ENCODE peak calls at places on chromosomes 1 and 21, in five cellular contexts. One of them, this sample, is unnamed.

GRCh38 chr1:25529518-25530347 is 13.7 kb upstream of the LDLRAP1 start:
- DNase-seq in pancreas: no peak
- DNase-seq in naive B cell: no peak
- DNase-seq in COR-L47: no peak
- DNase-seq in LoVo: no peak
- DNase-seq in this sample: no peak

GRCh38 chr21:15841856-15842564 is 112.2 kb downstream of the USP25 start:
- DNase-seq in LoVo: no peak
- DNase-seq in naive B cell: no peak
- DNase-seq in pancreas: no peak
- DNase-seq in COR-L47: no peak
- DNase-seq in this sample: no peak

GRCh38 chr1:153566414-153567371 is 1.0 kb upstream of the S100A2 start:
- DNase-seq in COR-L47: peak
- DNase-seq in LoVo: peak
- DNase-seq in naive B cell: no peak
- DNase-seq in pancreas: peak
- DNase-seq in this sample: no peak

GRCh38 chr1:24277420-24278169 is 41.6 kb upstream of the GRHL3 start:
- DNase-seq in pancreas: no peak
- DNase-seq in LoVo: no peak
- DNase-seq in COR-L47: no peak
- DNase-seq in naive B cell: no peak
- DNase-seq in this sample: no peak

GRCh38 chr1:1041092-1041503 is 21.2 kb downstream of the AGRN start:
- DNase-seq in pancreas: no peak
- DNase-seq in COR-L47: no peak
- DNase-seq in LoVo: no peak
- DNase-seq in naive B cell: no peak
- DNase-seq in this sample: no peak

GRCh38 chr21:45029298-45029967 is 44.9 kb upstream of the ADARB1 start:
- DNase-seq in LoVo: no peak
- DNase-seq in COR-L47: peak
- DNase-seq in pancreas: peak
- DNase-seq in naive B cell: no peak
- DNase-seq in this sample: no peak

GRCh38 chr1:153483776-153484175 is 23.3 kb upstream of the S100A7 start:
- DNase-seq in pancreas: no peak
- DNase-seq in LoVo: no peak
- DNase-seq in COR-L47: peak
- DNase-seq in naive B cell: no peak
- DNase-seq in this sample: peak

GRCh38 chr1:156708245-156708661 is 2.9 kb upstream of the CRABP2 start:
- DNase-seq in LoVo: no peak
- DNase-seq in COR-L47: no peak
- DNase-seq in pancreas: no peak
- DNase-seq in naive B cell: no peak
- DNase-seq in this sample: no peak

GRCh38 chr1:211326528-211327340 is at the start of gene TRAF5:
- DNase-seq in pancreas: peak
- DNase-seq in LoVo: peak
- DNase-seq in COR-L47: peak
- DNase-seq in naive B cell: peak
- DNase-seq in this sample: no peak

GRCh38 chr1:246613131-246613758 is 47.0 kb downstream of the CNST start:
- DNase-seq in COR-L47: no peak
- DNase-seq in LoVo: no peak
- DNase-seq in naive B cell: no peak
- DNase-seq in pancreas: no peak
- DNase-seq in this sample: no peak

GRCh38 chr1:71304125-71304524 is 223.3 kb upstream of the ZRANB2 start:
- DNase-seq in COR-L47: no peak
- DNase-seq in pancreas: no peak
- DNase-seq in naive B cell: no peak
- DNase-seq in LoVo: no peak
- DNase-seq in this sample: no peak

GRCh38 chr21:31253684-31254083 is 90.4 kb downstream of the TIAM1 start:
- DNase-seq in naive B cell: no peak
- DNase-seq in COR-L47: no peak
- DNase-seq in pancreas: no peak
- DNase-seq in LoVo: no peak
- DNase-seq in this sample: no peak

GRCh38 chr1:34366875-34367624 is 190.3 kb downstream of the C1orf94 start:
- DNase-seq in naive B cell: no peak
- DNase-seq in pancreas: no peak
- DNase-seq in LoVo: no peak
- DNase-seq in COR-L47: no peak
- DNase-seq in this sample: no peak

GRCh38 chr1:204041803-204042505 is 31.0 kb upstream of the SOX13 start:
- DNase-seq in naive B cell: no peak
- DNase-seq in COR-L47: peak
- DNase-seq in pancreas: no peak
- DNase-seq in LoVo: no peak
- DNase-seq in this sample: no peak

GRCh38 chr1:238649200-238649599 is 737.2 kb upstream of the CHRM3 start:
- DNase-seq in LoVo: no peak
- DNase-seq in pancreas: no peak
- DNase-seq in naive B cell: no peak
- DNase-seq in COR-L47: no peak
- DNase-seq in this sample: no peak

GRCh38 chr1:39826583-39826982 is 37.9 kb upstream of the BMP8B start:
- DNase-seq in COR-L47: no peak
- DNase-seq in pancreas: no peak
- DNase-seq in naive B cell: no peak
- DNase-seq in LoVo: peak
- DNase-seq in this sample: no peak

GRCh38 chr1:24640288-24640687 is 2.8 kb upstream of the SRRM1 start:
- DNase-seq in LoVo: no peak
- DNase-seq in naive B cell: no peak
- DNase-seq in COR-L47: no peak
- DNase-seq in pancreas: no peak
- DNase-seq in this sample: no peak

GRCh38 chr21:21622460-21623234 is 624.4 kb downstream of the NCAM2 start:
- DNase-seq in pancreas: no peak
- DNase-seq in COR-L47: no peak
- DNase-seq in naive B cell: no peak
- DNase-seq in LoVo: no peak
- DNase-seq in this sample: no peak

GRCh38 chr1:8866173-8866791 is 12.2 kb downstream of the ENO1 start:
- DNase-seq in naive B cell: no peak
- DNase-seq in pancreas: no peak
- DNase-seq in COR-L47: no peak
- DNase-seq in LoVo: no peak
- DNase-seq in this sample: no peak

GRCh38 chr1:147496571-147496970 is 44.7 kb upstream of the BCL9 start:
- DNase-seq in COR-L47: peak
- DNase-seq in naive B cell: no peak
- DNase-seq in pancreas: peak
- DNase-seq in LoVo: no peak
- DNase-seq in this sample: no peak

GRCh38 chr1:225462714-225463574 is 35.1 kb upstream of the LBR start:
- DNase-seq in COR-L47: peak
- DNase-seq in LoVo: no peak
- DNase-seq in naive B cell: no peak
- DNase-seq in pancreas: no peak
- DNase-seq in this sample: peak

GRCh38 chr1:178060789-178061556 is 32.9 kb upstream of the RASAL2 start:
- DNase-seq in COR-L47: no peak
- DNase-seq in pancreas: no peak
- DNase-seq in naive B cell: no peak
- DNase-seq in LoVo: no peak
- DNase-seq in this sample: no peak

GRCh38 chr1:192579319-192579738 is 3.8 kb downstream of the RGS1 start:
- DNase-seq in COR-L47: no peak
- DNase-seq in pancreas: no peak
- DNase-seq in LoVo: no peak
- DNase-seq in naive B cell: peak
- DNase-seq in this sample: no peak

This sample was measured in NCI-H2081 treated with DMSO at 0.1 percent for 48 hours.